ENCODE peak calls at places on chromosomes 1 and 21, in ten cellular contexts. One of them, this sample, is unnamed.

GRCh38 chr1:165144757-165145397 is 211.6 kb downstream of the LMX1A start:
- DNase-seq in cardiac muscle cell: peak
- DNase-seq in GM13976: peak
- DNase-seq in GM20000: peak
- DNase-seq in cardiac fibroblast: peak
- DNase-seq in brain microvascular endothelial cell: peak
- DNase-seq in neural progenitor cell: peak
- DNase-seq in GM12865: peak
- DNase-seq in AG10803: peak
- DNase-seq in A549: no peak
- DNase-seq in this sample: peak

GRCh38 chr1:169100208-169100882 is 6.1 kb upstream of the ATP1B1 start:
- DNase-seq in cardiac muscle cell: no peak
- DNase-seq in GM13976: no peak
- DNase-seq in GM20000: no peak
- DNase-seq in cardiac fibroblast: no peak
- DNase-seq in brain microvascular endothelial cell: no peak
- DNase-seq in neural progenitor cell: no peak
- DNase-seq in GM12865: no peak
- DNase-seq in AG10803: no peak
- DNase-seq in A549: no peak
- DNase-seq in this sample: no peak

GRCh38 chr1:43648448-43648847 is 1.5 kb upstream of the KDM4A start:
- DNase-seq in cardiac muscle cell: peak
- DNase-seq in GM13976: no peak
- DNase-seq in GM20000: no peak
- DNase-seq in cardiac fibroblast: peak
- DNase-seq in brain microvascular endothelial cell: no peak
- DNase-seq in neural progenitor cell: no peak
- DNase-seq in GM12865: no peak
- DNase-seq in AG10803: peak
- DNase-seq in A549: no peak
- DNase-seq in this sample: no peak

GRCh38 chr1:23559985-23560755 is 869 bp upstream of the ID3 start:
- DNase-seq in cardiac muscle cell: peak
- DNase-seq in GM13976: no peak
- DNase-seq in GM20000: no peak
- DNase-seq in cardiac fibroblast: peak
- DNase-seq in brain microvascular endothelial cell: no peak
- DNase-seq in neural progenitor cell: peak
- DNase-seq in GM12865: no peak
- DNase-seq in AG10803: peak
- DNase-seq in A549: no peak
- DNase-seq in this sample: no peak

GRCh38 chr1:94325379-94326302 is 88.3 kb upstream of the ARHGAP29 start:
- DNase-seq in cardiac muscle cell: peak
- DNase-seq in GM13976: no peak
- DNase-seq in GM20000: no peak
- DNase-seq in cardiac fibroblast: peak
- DNase-seq in brain microvascular endothelial cell: peak
- DNase-seq in neural progenitor cell: no peak
- DNase-seq in GM12865: no peak
- DNase-seq in AG10803: peak
- DNase-seq in A549: peak
- DNase-seq in this sample: peak

GRCh38 chr1:205907794-205908193 is 35.5 kb downstream of the SLC26A9 start:
- DNase-seq in cardiac muscle cell: peak
- DNase-seq in GM13976: no peak
- DNase-seq in GM20000: no peak
- DNase-seq in cardiac fibroblast: peak
- DNase-seq in brain microvascular endothelial cell: peak
- DNase-seq in neural progenitor cell: peak
- DNase-seq in GM12865: no peak
- DNase-seq in AG10803: peak
- DNase-seq in A549: no peak
- DNase-seq in this sample: peak

GRCh38 chr21:15631342-15631741 is 98.4 kb upstream of the USP25 start:
- DNase-seq in cardiac muscle cell: peak
- DNase-seq in GM13976: no peak
- DNase-seq in GM20000: no peak
- DNase-seq in cardiac fibroblast: peak
- DNase-seq in brain microvascular endothelial cell: peak
- DNase-seq in neural progenitor cell: no peak
- DNase-seq in GM12865: no peak
- DNase-seq in AG10803: peak
- DNase-seq in A549: peak
- DNase-seq in this sample: peak

GRCh38 chr1:197178998-197179397 is 32.5 kb upstream of the ASPM start:
- DNase-seq in cardiac muscle cell: peak
- DNase-seq in GM13976: no peak
- DNase-seq in GM20000: peak
- DNase-seq in cardiac fibroblast: peak
- DNase-seq in brain microvascular endothelial cell: peak
- DNase-seq in neural progenitor cell: no peak
- DNase-seq in GM12865: no peak
- DNase-seq in AG10803: peak
- DNase-seq in A549: no peak
- DNase-seq in this sample: peak

GRCh38 chr1:74197255-74197654 is 721 bp downstream of the LRRIQ3 start:
- DNase-seq in cardiac muscle cell: no peak
- DNase-seq in GM13976: peak
- DNase-seq in GM20000: peak
- DNase-seq in cardiac fibroblast: no peak
- DNase-seq in brain microvascular endothelial cell: no peak
- DNase-seq in neural progenitor cell: no peak
- DNase-seq in GM12865: no peak
- DNase-seq in AG10803: no peak
- DNase-seq in A549: no peak
- DNase-seq in this sample: no peak

GRCh38 chr1:11447903-11448302 is 31.1 kb upstream of the DISP3 start:
- DNase-seq in cardiac muscle cell: no peak
- DNase-seq in GM13976: no peak
- DNase-seq in GM20000: no peak
- DNase-seq in cardiac fibroblast: no peak
- DNase-seq in brain microvascular endothelial cell: no peak
- DNase-seq in neural progenitor cell: peak
- DNase-seq in GM12865: no peak
- DNase-seq in AG10803: no peak
- DNase-seq in A549: no peak
- DNase-seq in this sample: no peak

GRCh38 chr1:228372183-228373003 is 34.2 kb downstream of the TRIM11 start:
- DNase-seq in cardiac muscle cell: no peak
- DNase-seq in GM13976: no peak
- DNase-seq in GM20000: no peak
- DNase-seq in cardiac fibroblast: no peak
- DNase-seq in brain microvascular endothelial cell: no peak
- DNase-seq in neural progenitor cell: no peak
- DNase-seq in GM12865: no peak
- DNase-seq in AG10803: no peak
- DNase-seq in A549: no peak
- DNase-seq in this sample: no peak

GRCh38 chr21:44551290-44552015 is at the start of gene KRTAP10-2:
- DNase-seq in cardiac muscle cell: no peak
- DNase-seq in GM13976: no peak
- DNase-seq in GM20000: no peak
- DNase-seq in cardiac fibroblast: no peak
- DNase-seq in brain microvascular endothelial cell: no peak
- DNase-seq in neural progenitor cell: no peak
- DNase-seq in GM12865: no peak
- DNase-seq in AG10803: no peak
- DNase-seq in A549: no peak
- DNase-seq in this sample: no peak

GRCh38 chr1:117815926-117816325 is 113.5 kb downstream of the GDAP2 start:
- DNase-seq in cardiac muscle cell: no peak
- DNase-seq in GM13976: no peak
- DNase-seq in GM20000: no peak
- DNase-seq in cardiac fibroblast: no peak
- DNase-seq in brain microvascular endothelial cell: no peak
- DNase-seq in neural progenitor cell: no peak
- DNase-seq in GM12865: no peak
- DNase-seq in AG10803: no peak
- DNase-seq in A549: no peak
- DNase-seq in this sample: no peak
- TF ChIP-seq CTCF in cardiac muscle cell: no peak
- TF ChIP-seq CTCF in GM13976: no peak
- TF ChIP-seq CTCF in GM20000: no peak
- TF ChIP-seq CTCF in cardiac fibroblast: peak
- TF ChIP-seq CTCF in brain microvascular endothelial cell: peak
- TF ChIP-seq CTCF in neural progenitor cell: no peak
- TF ChIP-seq CTCF in GM12865: no peak
- TF ChIP-seq CTCF in AG10803: no peak
- TF ChIP-seq CTCF in A549: peak
- TF ChIP-seq CTCF in this sample: peak

GRCh38 chr1:117708323-117709288 is 102.8 kb downstream of the TENT5C start:
- DNase-seq in cardiac muscle cell: no peak
- DNase-seq in GM13976: no peak
- DNase-seq in GM20000: no peak
- DNase-seq in cardiac fibroblast: no peak
- DNase-seq in brain microvascular endothelial cell: no peak
- DNase-seq in neural progenitor cell: peak
- DNase-seq in GM12865: no peak
- DNase-seq in AG10803: no peak
- DNase-seq in A549: no peak
- DNase-seq in this sample: no peak

GRCh38 chr1:117712598-117712997 is 106.8 kb downstream of the TENT5C start:
- DNase-seq in cardiac muscle cell: no peak
- DNase-seq in GM13976: no peak
- DNase-seq in GM20000: no peak
- DNase-seq in cardiac fibroblast: no peak
- DNase-seq in brain microvascular endothelial cell: no peak
- DNase-seq in neural progenitor cell: no peak
- DNase-seq in GM12865: no peak
- DNase-seq in AG10803: no peak
- DNase-seq in A549: no peak
- DNase-seq in this sample: no peak

GRCh38 chr1:117709398-117709797 is 103.5 kb downstream of the TENT5C start:
- DNase-seq in cardiac muscle cell: no peak
- DNase-seq in GM13976: no peak
- DNase-seq in GM20000: no peak
- DNase-seq in cardiac fibroblast: no peak
- DNase-seq in brain microvascular endothelial cell: no peak
- DNase-seq in neural progenitor cell: no peak
- DNase-seq in GM12865: no peak
- DNase-seq in AG10803: no peak
- DNase-seq in A549: no peak
- DNase-seq in this sample: no peak

GRCh38 chr1:117707371-117707770 is 101.5 kb downstream of the TENT5C start:
- DNase-seq in cardiac muscle cell: no peak
- DNase-seq in GM13976: no peak
- DNase-seq in GM20000: no peak
- DNase-seq in cardiac fibroblast: no peak
- DNase-seq in brain microvascular endothelial cell: no peak
- DNase-seq in neural progenitor cell: no peak
- DNase-seq in GM12865: no peak
- DNase-seq in AG10803: no peak
- DNase-seq in A549: no peak
- DNase-seq in this sample: no peak

GRCh38 chr1:117710710-117711109 is 104.9 kb downstream of the TENT5C start:
- DNase-seq in cardiac muscle cell: no peak
- DNase-seq in GM13976: no peak
- DNase-seq in GM20000: no peak
- DNase-seq in cardiac fibroblast: no peak
- DNase-seq in brain microvascular endothelial cell: no peak
- DNase-seq in neural progenitor cell: peak
- DNase-seq in GM12865: peak
- DNase-seq in AG10803: no peak
- DNase-seq in A549: no peak
- DNase-seq in this sample: no peak
- TF ChIP-seq CTCF in cardiac muscle cell: peak
- TF ChIP-seq CTCF in GM13976: peak
- TF ChIP-seq CTCF in GM20000: peak
- TF ChIP-seq CTCF in cardiac fibroblast: peak
- TF ChIP-seq CTCF in brain microvascular endothelial cell: peak
- TF ChIP-seq CTCF in neural progenitor cell: peak
- TF ChIP-seq CTCF in GM12865: peak
- TF ChIP-seq CTCF in AG10803: peak
- TF ChIP-seq CTCF in A549: peak
- TF ChIP-seq CTCF in this sample: peak

GRCh38 chr1:38586993-38587646 is 272.5 kb downstream of the RRAGC start:
- DNase-seq in cardiac muscle cell: peak
- DNase-seq in GM13976: peak
- DNase-seq in GM20000: peak
- DNase-seq in cardiac fibroblast: peak
- DNase-seq in brain microvascular endothelial cell: no peak
- DNase-seq in neural progenitor cell: peak
- DNase-seq in GM12865: peak
- DNase-seq in AG10803: peak
- DNase-seq in A549: peak
- DNase-seq in this sample: no peak
- TF ChIP-seq CTCF in cardiac muscle cell: peak
- TF ChIP-seq CTCF in GM13976: peak
- TF ChIP-seq CTCF in GM20000: peak
- TF ChIP-seq CTCF in cardiac fibroblast: peak
- TF ChIP-seq CTCF in brain microvascular endothelial cell: peak
- TF ChIP-seq CTCF in neural progenitor cell: peak
- TF ChIP-seq CTCF in GM12865: peak
- TF ChIP-seq CTCF in AG10803: peak
- TF ChIP-seq CTCF in A549: peak
- TF ChIP-seq CTCF in this sample: peak

DNA sequence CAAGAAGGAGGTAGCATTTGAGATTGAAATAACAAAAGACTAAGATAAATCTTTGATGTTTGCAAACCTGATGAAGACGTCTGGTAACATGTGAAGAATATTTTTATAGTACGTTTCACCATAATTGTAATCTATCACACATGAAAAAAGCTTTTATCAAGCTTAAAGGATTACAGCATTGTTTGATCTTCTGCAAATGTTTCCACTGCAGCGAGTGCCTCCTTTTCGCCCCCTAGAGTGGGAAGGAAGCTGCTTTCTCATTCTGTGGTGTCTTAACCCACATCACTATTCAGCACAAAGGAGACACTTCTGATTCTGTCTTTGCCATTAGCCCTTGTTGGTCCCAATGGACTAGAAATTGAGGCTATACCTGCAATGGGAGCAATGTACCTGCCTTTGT is 46.0 kb upstream of the IL12RB2 start:
- DNase-seq in cardiac muscle cell: peak
- DNase-seq in GM13976: no peak
- DNase-seq in GM20000: no peak
- DNase-seq in cardiac fibroblast: no peak
- DNase-seq in brain microvascular endothelial cell: no peak
- DNase-seq in neural progenitor cell: peak
- DNase-seq in GM12865: no peak
- DNase-seq in AG10803: no peak
- DNase-seq in A549: no peak
- DNase-seq in this sample: no peak
- TF ChIP-seq CTCF in cardiac muscle cell: peak
- TF ChIP-seq CTCF in GM13976: no peak
- TF ChIP-seq CTCF in GM20000: peak
- TF ChIP-seq CTCF in cardiac fibroblast: peak
- TF ChIP-seq CTCF in brain microvascular endothelial cell: peak
- TF ChIP-seq CTCF in neural progenitor cell: peak
- TF ChIP-seq CTCF in GM12865: no peak
- TF ChIP-seq CTCF in AG10803: peak
- TF ChIP-seq CTCF in A549: no peak
- TF ChIP-seq CTCF in this sample: no peak

GRCh38 chr1:97014426-97014825 is 292.8 kb downstream of the PTBP2 start:
- DNase-seq in cardiac muscle cell: no peak
- DNase-seq in GM13976: no peak
- DNase-seq in GM20000: no peak
- DNase-seq in cardiac fibroblast: no peak
- DNase-seq in brain microvascular endothelial cell: no peak
- DNase-seq in neural progenitor cell: no peak
- DNase-seq in GM12865: no peak
- DNase-seq in AG10803: no peak
- DNase-seq in A549: no peak
- DNase-seq in this sample: no peak
- TF ChIP-seq CTCF in cardiac muscle cell: no peak
- TF ChIP-seq CTCF in GM13976: no peak
- TF ChIP-seq CTCF in GM20000: no peak
- TF ChIP-seq CTCF in cardiac fibroblast: no peak
- TF ChIP-seq CTCF in brain microvascular endothelial cell: no peak
- TF ChIP-seq CTCF in neural progenitor cell: no peak
- TF ChIP-seq CTCF in GM12865: no peak
- TF ChIP-seq CTCF in AG10803: no peak
- TF ChIP-seq CTCF in A549: no peak
- TF ChIP-seq CTCF in this sample: no peak

This sample was measured in HFFc6.